ENCODE peak calls at places on chromosomes 11 and 22, in seven cellular contexts. G is activated naive CD4-positive, alpha-beta T cell; F is psoas muscle; Y is stimulated activated CD4-positive, alpha-beta T cell treated with anti-CD3 and anti-CD28 coated beads, Interleukin-4, amount 100 ng/mL, for 48 hours; P is cardiac fibroblast; X is AG09309; U is HL-60. I is an unnamed sample.

GRCh38 chr11:100647861-100648260 is 39.2 kb upstream of the ARHGAP42 start:
- DNase-seq in G (no peak), F (no peak), Y (no peak), P (no peak), X (no peak), U (no peak), I (no peak)

GRCh38 chr11:118827118-118827517 is 36.2 kb upstream of the DDX6 start:
- DNase-seq in G (no peak), F (no peak), Y (no peak), P (no peak), X (no peak), U (no peak), I (no peak)

GRCh38 chr11:22778642-22779041 is 51.0 kb downstream of the SVIP start:
- DNase-seq in G (no peak), F (no peak), Y (no peak), P (no peak), X (no peak), U (no peak), I (no peak)

GRCh38 chr22:46171940-46172339 is 21.6 kb downstream of the PPARA start:
- DNase-seq in G (no peak), F (no peak), Y (no peak), P (peak), X (peak), U (no peak), I (peak)

GRCh38 chr22:33002035-33002434 is 56.1 kb downstream of the SYN3 start:
- DNase-seq in G (no peak), F (no peak), Y (no peak), P (no peak), X (no peak), U (no peak), I (no peak)

GRCh38 chr22:50356186-50356585 is 13.1 kb downstream of the PPP6R2 start:
- DNase-seq in G (no peak), F (no peak), Y (no peak), P (no peak), X (no peak), U (no peak), I (no peak)

GRCh38 chr11:90446207-90446606 is 223.4 kb upstream of the CHORDC1 start:
- DNase-seq in G (no peak), F (no peak), Y (no peak), P (no peak), X (no peak), U (no peak), I (no peak)

GRCh38 chr11:125625225-125625593 is 246 bp downstream of the CHEK1 start:
- DNase-seq in G (no peak), F (no peak), Y (no peak), P (no peak), X (peak), U (no peak), I (no peak)

GRCh38 chr11:16001899-16002426 is 354.4 kb downstream of the SOX6 start:
- DNase-seq in G (no peak), F (no peak), Y (no peak), P (peak), X (peak), U (peak), I (no peak)

GRCh38 chr22:31348766-31349165 is 2.6 kb upstream of the PATZ1 start:
- DNase-seq in G (no peak), F (no peak), Y (no peak), P (no peak), X (no peak), U (no peak), I (no peak)

GRCh38 chr11:76716268-76716667 is 45.7 kb upstream of the LRRC32 start:
- DNase-seq in G (no peak), F (no peak), Y (no peak), P (no peak), X (no peak), U (no peak), I (no peak)

GRCh38 chr11:104997288-104997687 is 25.7 kb downstream of the CASP5 start:
- DNase-seq in G (no peak), F (no peak), Y (no peak), P (peak), X (no peak), U (no peak), I (no peak)

GRCh38 chr11:109423114-109423859 is 1.3 kb downstream of the C11orf87 start:
- DNase-seq in G (no peak), F (no peak), Y (no peak), P (peak), X (no peak), U (peak), I (no peak)

GRCh38 chr22:49997221-49997599 is 15.4 kb downstream of the IL17REL start:
- DNase-seq in G (no peak), F (no peak), Y (no peak), P (no peak), X (no peak), U (no peak), I (no peak)

GRCh38 chr11:22458141-22458540 is 120.0 kb downstream of the SLC17A6 start:
- DNase-seq in G (no peak), F (no peak), Y (no peak), P (no peak), X (no peak), U (no peak), I (no peak)

GRCh38 chr11:35357893-35358292 is 61.5 kb downstream of the SLC1A2 start:
- DNase-seq in G (no peak), F (no peak), Y (no peak), P (no peak), X (no peak), U (no peak), I (no peak)

GRCh38 chr11:122095950-122096942 is 19.8 kb downstream of the BLID start:
- DNase-seq in G (no peak), F (no peak), Y (no peak), P (peak), X (no peak), U (no peak), I (peak)

GRCh38 chr11:133955091-133955846 is 1.5 kb downstream of the IGSF9B start:
- DNase-seq in G (no peak), F (no peak), Y (peak), P (peak), X (no peak), U (no peak), I (no peak)

GRCh38 chr11:70503201-70503877 is 105.0 kb downstream of the CTTN start:
- DNase-seq in G (no peak), F (no peak), Y (no peak), P (no peak), X (no peak), U (no peak), I (no peak)

GRCh38 chr11:3840870-3841425 is at the start of gene RHOG:
- DNase-seq in G (no peak), F (peak), Y (peak), P (peak), X (peak), U (peak), I (peak)

GRCh38 chr11:115197433-115197832 is 306.8 kb downstream of the CADM1 start:
- DNase-seq in G (no peak), F (no peak), Y (no peak), P (no peak), X (no peak), U (no peak), I (no peak)

GRCh38 chr11:130103296-130103814 is 33.7 kb downstream of the APLP2 start:
- DNase-seq in G (no peak), F (no peak), Y (no peak), P (peak), X (peak), U (no peak), I (peak)

I was measured in amniotic stem cell.